ENCODE peak calls at places on chromosomes 6 and 20, in seven cellular contexts. V, K, S, O, F, I and J are unnamed samples.

GRCh38 chr6:33622456-33623431 is 1.6 kb downstream of the ITPR3 start:
- DNase-seq in V (peak; percentile 82), K (peak; percentile 61), S (peak; percentile 53), O (no peak), F (peak; percentile 39), I (peak; percentile 45), J (peak; percentile 80)

GRCh38 chr20:35263609-35264223 is 14.2 kb downstream of the MMP24OS start:
- DNase-seq in V (no peak), K (peak; percentile 68), S (no peak), O (no peak), F (no peak), I (no peak), J (no peak)

GRCh38 chr6:134663356-134663755 is 286.5 kb downstream of the ALDH8A1 start:
- DNase-seq in V (no peak), K (no peak), S (no peak), O (no peak), F (no peak), I (no peak), J (no peak)

GRCh38 chr20:51660741-51661608 is 107.2 kb downstream of the ATP9A start:
- DNase-seq in V (peak; percentile 42), K (no peak), S (no peak), O (peak; percentile 48), F (peak; percentile 24), I (peak; percentile 10), J (peak; percentile 99)

GRCh38 chr20:24705486-24705885 is 236.1 kb downstream of the SYNDIG1 start:
- DNase-seq in V (no peak), K (no peak), S (no peak), O (no peak), F (no peak), I (no peak), J (no peak)

GRCh38 chr6:51350308-51350904 is 531.7 kb downstream of the TFAP2B start:
- DNase-seq in V (peak; percentile 29), K (no peak), S (no peak), O (peak; percentile 8), F (peak; percentile 42), I (peak; percentile 5), J (peak; percentile 0)

GRCh38 chr6:44271406-44271723 is 1.1 kb downstream of the TMEM151B start:
- DNase-seq in V (no peak), K (no peak), S (no peak), O (no peak), F (no peak), I (no peak), J (no peak)

GRCh38 chr6:43938178-43939101 is 168.4 kb downstream of the VEGFA start:
- DNase-seq in V (no peak), K (peak; percentile 28), S (no peak), O (no peak), F (no peak), I (no peak), J (no peak)

GRCh38 chr20:20373046-20373706 is 5.3 kb downstream of the INSM1 start:
- DNase-seq in V (peak; percentile 66), K (no peak), S (no peak), O (no peak), F (no peak), I (no peak), J (peak; percentile 50)

GRCh38 chr20:21571841-21572690 is 58.2 kb upstream of the NKX2-2 start:
- DNase-seq in V (peak; percentile 15), K (no peak), S (no peak), O (no peak), F (peak; percentile 11), I (peak; percentile 13), J (no peak)

GRCh38 chr6:15400572-15401004 is 154.7 kb downstream of the JARID2 start:
- DNase-seq in V (no peak), K (peak; percentile 48), S (peak; percentile 69), O (peak; percentile 38), F (peak; percentile 66), I (peak; percentile 26), J (no peak)

GRCh38 chr6:84284428-84285033 is 57.1 kb upstream of the CEP162 start:
- DNase-seq in V (peak; percentile 24), K (no peak), S (no peak), O (peak; percentile 24), F (peak; percentile 72), I (peak; percentile 24), J (peak; percentile 24)

GRCh38 chr20:31485450-31486339 is 10.6 kb downstream of the REM1 start:
- DNase-seq in V (no peak), K (peak; percentile 70), S (peak; percentile 61), O (peak; percentile 28), F (peak; percentile 60), I (no peak), J (no peak)

GRCh38 chr20:21514553-21515251 is 838 bp upstream of the NKX2-2 start:
- DNase-seq in V (no peak), K (no peak), S (no peak), O (no peak), F (no peak), I (no peak), J (no peak)

GRCh38 chr6:156720739-156721714 is 56.2 kb upstream of the ARID1B start:
- DNase-seq in V (peak; percentile 87), K (peak; percentile 36), S (peak; percentile 20), O (peak; percentile 7), F (peak; percentile 50), I (peak; percentile 63), J (peak; percentile 15)

GRCh38 chr6:159693894-159694545 is 979 bp upstream of the SOD2 start:
- DNase-seq in V (peak; percentile 82), K (peak; percentile 67), S (peak; percentile 62), O (no peak), F (no peak), I (peak; percentile 47), J (no peak)

GRCh38 chr6:2931970-2932748 is 29.1 kb upstream of the SERPINB9 start:
- DNase-seq in V (peak; percentile 82), K (peak; percentile 79), S (peak; percentile 80), O (peak; percentile 75), F (peak; percentile 79), I (peak; percentile 87), J (peak; percentile 83)
- TF ChIP-seq CTCF in V (peak; percentile 100), K (peak; percentile 91), S (peak; percentile 94), O (peak; percentile 99), F (peak; percentile 100), I (peak; percentile 99), J (peak; percentile 97)

GRCh38 chr6:5471044-5471443 is 209.7 kb downstream of the FARS2 start:
- DNase-seq in V (peak; percentile 59), K (peak; percentile 41), S (peak; percentile 27), O (peak; percentile 73), F (peak; percentile 83), I (peak; percentile 75), J (peak; percentile 83)

GRCh38 chr6:5468586-5468985 is 207.3 kb downstream of the FARS2 start:
- DNase-seq in V (no peak), K (no peak), S (no peak), O (no peak), F (peak; percentile 38), I (no peak), J (no peak)

GRCh38 chr6:5469101-5469846 is 208.0 kb downstream of the FARS2 start:
- DNase-seq in V (no peak), K (no peak), S (no peak), O (no peak), F (no peak), I (no peak), J (no peak)

GRCh38 chr6:5472583-5472982 is 211.3 kb downstream of the FARS2 start:
- DNase-seq in V (no peak), K (no peak), S (no peak), O (no peak), F (no peak), I (no peak), J (no peak)

GRCh38 chr6:5471637-5472430 is 210.5 kb downstream of the FARS2 start:
- DNase-seq in V (no peak), K (no peak), S (no peak), O (no peak), F (no peak), I (no peak), J (no peak)
- H3K4me3 ChIP-seq in V (no peak overlapping the region), K (no peak overlapping the region), S (no peak overlapping the region), O (no peak overlapping the region), F (no peak overlapping the region), I (no peak overlapping the region), J (no peak overlapping the region)

GRCh38 chr6:126167726-126168125 is 172.2 kb upstream of the CENPW start:
- DNase-seq in V (no peak), K (no peak), S (no peak), O (no peak), F (peak; percentile 22), I (no peak), J (no peak)

GRCh38 chr6:126172151-126172550 is 167.8 kb upstream of the CENPW start:
- DNase-seq in V (no peak), K (no peak), S (no peak), O (no peak), F (no peak), I (no peak), J (no peak)

GRCh38 chr6:126170433-126170832 is 169.5 kb upstream of the CENPW start:
- DNase-seq in V (no peak), K (no peak), S (no peak), O (no peak), F (no peak), I (no peak), J (no peak)

GRCh38 chr6:126174697-126175096 is 165.2 kb upstream of the CENPW start:
- DNase-seq in V (no peak), K (no peak), S (no peak), O (no peak), F (peak; percentile 23), I (no peak), J (no peak)

GRCh38 chr6:126170875-126171489 is 168.9 kb upstream of the CENPW start:
- DNase-seq in V (peak; percentile 45), K (no peak), S (no peak), O (no peak), F (peak; percentile 56), I (peak; percentile 59), J (no peak)
- TF ChIP-seq CTCF in V (peak; percentile 52), K (no peak), S (peak; percentile 50), O (peak; percentile 59), F (peak; percentile 59), I (peak; percentile 37), J (peak; percentile 50)

GRCh38 chr6:56246941-56247653 is at the start of gene COL21A1:
- DNase-seq in V (peak; percentile 41), K (peak; percentile 53), S (no peak), O (no peak), F (peak; percentile 46), I (no peak), J (peak; percentile 73)

GRCh38 chr6:56246544-56246940 is 838 bp downstream of the COL21A1 start:
- DNase-seq in V (peak; percentile 27), K (no peak), S (no peak), O (no peak), F (peak; percentile 30), I (no peak), J (no peak)

GRCh38 chr6:56250266-56250665 is 2.9 kb upstream of the COL21A1 start:
- DNase-seq in V (no peak), K (no peak), S (no peak), O (no peak), F (no peak), I (no peak), J (no peak)

GRCh38 chr6:56245903-56246351 is 1.5 kb downstream of the COL21A1 start:
- DNase-seq in V (no peak), K (no peak), S (no peak), O (no peak), F (peak; percentile 90), I (no peak), J (peak; percentile 91)

DNA sequence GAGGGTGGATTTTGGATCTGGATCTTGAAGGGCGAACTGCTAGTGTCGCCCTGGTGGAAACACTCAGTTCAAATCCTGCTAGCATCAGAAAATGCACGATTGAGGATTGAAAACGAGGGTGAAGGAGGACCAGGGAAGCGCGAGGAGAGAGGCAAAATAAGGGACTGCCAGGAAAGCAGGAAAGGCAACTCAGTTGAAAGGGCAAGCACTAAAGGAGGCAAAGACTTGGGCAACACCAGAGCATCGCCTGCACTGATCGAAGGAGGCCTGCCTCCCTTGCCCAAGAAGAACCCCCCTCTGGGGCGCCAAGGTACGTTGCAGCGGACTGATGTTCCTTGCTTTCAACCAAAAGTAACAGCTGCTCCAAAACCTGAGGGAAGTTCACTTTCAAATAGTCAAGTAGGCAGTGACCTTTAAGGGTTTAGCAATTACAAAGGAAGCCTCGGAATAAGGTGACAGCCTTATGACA is 308 bp upstream of the COL21A1 start:
- DNase-seq in V (no peak), K (no peak), S (no peak), O (no peak), F (no peak), I (no peak), J (no peak)
- H3K4me3 ChIP-seq in V (peak overlapping the region; percentile 35), K (peak overlapping the region; percentile 29), S (no peak overlapping the region), O (peak overlapping the region; percentile 63), F (peak overlapping the region; percentile 69), I (no peak overlapping the region), J (peak overlapping the region; percentile 50)